ENCODE peak calls at places on chromosomes 16 and 17, in four cellular contexts. H is H1, K is HepG2, L is K562. Y is an unnamed sample.

GRCh38 chr16:23182675-23183485 is at the start of gene SCNN1G:
- DNase-seq in H (no peak), K (no peak), L (no peak), Y (peak; percentile 42)

GRCh38 chr17:17941015-17941414 is 31.2 kb downstream of the TOM1L2 start:
- DNase-seq in H (no peak), K (no peak), L (no peak), Y (no peak)

GRCh38 chr16:48434653-48435318 is 49.6 kb upstream of the SIAH1 start:
- DNase-seq in H (no peak), K (no peak), L (no peak), Y (no peak)

GRCh38 chr16:456891-457483 is 31.5 kb downstream of the RAB11FIP3 start:
- DNase-seq in H (no peak), K (no peak), L (peak; percentile 67), Y (no peak)

GRCh38 chr17:28181568-28181967 is 137.4 kb upstream of the TMEM97 start:
- DNase-seq in H (no peak), K (no peak), L (no peak), Y (no peak)

GRCh38 chr16:55240933-55241332 is 83.1 kb upstream of the IRX6 start:
- DNase-seq in H (no peak), K (no peak), L (no peak), Y (no peak)

GRCh38 chr16:23876256-23876896 is 40.6 kb downstream of the PRKCB start:
- DNase-seq in H (no peak), K (no peak), L (no peak), Y (no peak)

GRCh38 chr16:86449377-86450095 is 60.8 kb upstream of the FOXF1 start:
- DNase-seq in H (no peak), K (no peak), L (no peak), Y (no peak)

GRCh38 chr16:90018297-90019200 is 707 bp downstream of the DBNDD1 start:
- DNase-seq in H (peak; percentile 77), K (no peak), L (peak; percentile 51), Y (no peak)

GRCh38 chr16:14284930-14285541 is 213.9 kb downstream of the MRTFB start:
- DNase-seq in H (no peak), K (peak; percentile 65), L (no peak), Y (no peak)

GRCh38 chr16:12613131-12613991 is 190.3 kb downstream of the CPPED1 start:
- DNase-seq in H (no peak), K (peak; percentile 100), L (peak; percentile 66), Y (no peak)

GRCh38 chr17:21287703-21288449 is 3.4 kb downstream of the MAP2K3 start:
- DNase-seq in H (no peak), K (peak; percentile 97), L (no peak), Y (no peak)

GRCh38 chr17:65259281-65259680 is 122.1 kb downstream of the RGS9 start:
- DNase-seq in H (no peak), K (no peak), L (no peak), Y (no peak)

GRCh38 chr16:89406277-89406888 is 84.0 kb downstream of the ANKRD11 start:
- DNase-seq in H (no peak), K (no peak), L (no peak), Y (no peak)

GRCh38 chr17:50708050-50709000 is 611 bp upstream of the ANKRD40 start:
- DNase-seq in H (no peak), K (no peak), L (no peak), Y (no peak)

DNA sequence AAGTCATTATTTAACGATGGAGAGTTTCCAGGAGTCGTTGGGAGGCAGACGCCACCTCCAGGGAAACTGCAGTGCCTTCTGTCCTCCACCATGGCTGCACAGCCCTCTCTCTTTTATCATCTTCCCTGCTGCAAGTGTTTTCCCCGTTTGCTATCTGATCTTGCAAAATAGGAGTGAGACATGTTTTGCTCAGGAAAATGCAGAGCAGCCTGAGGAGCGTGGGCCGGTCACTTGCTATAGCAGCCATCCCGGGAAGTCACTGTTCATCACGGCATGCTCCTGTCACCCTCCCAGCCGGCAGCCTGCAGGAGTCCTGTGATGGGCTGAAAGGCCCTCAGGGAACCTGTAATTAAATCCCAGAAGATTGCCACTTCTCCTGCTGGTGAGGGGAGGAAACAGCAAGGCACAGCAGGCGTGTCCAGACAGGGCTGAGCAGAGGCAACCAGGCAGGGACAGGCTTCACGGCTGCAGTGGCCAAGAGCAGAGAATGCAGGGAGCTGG is 143.1 kb downstream of the GSG1L start:
- DNase-seq in H (peak; percentile 62), K (peak; percentile 22), L (no peak), Y (no peak)
- TF ChIP-seq TAF1 in H (no peak), K (no peak), L (no peak), Y (no peak)

DNA sequence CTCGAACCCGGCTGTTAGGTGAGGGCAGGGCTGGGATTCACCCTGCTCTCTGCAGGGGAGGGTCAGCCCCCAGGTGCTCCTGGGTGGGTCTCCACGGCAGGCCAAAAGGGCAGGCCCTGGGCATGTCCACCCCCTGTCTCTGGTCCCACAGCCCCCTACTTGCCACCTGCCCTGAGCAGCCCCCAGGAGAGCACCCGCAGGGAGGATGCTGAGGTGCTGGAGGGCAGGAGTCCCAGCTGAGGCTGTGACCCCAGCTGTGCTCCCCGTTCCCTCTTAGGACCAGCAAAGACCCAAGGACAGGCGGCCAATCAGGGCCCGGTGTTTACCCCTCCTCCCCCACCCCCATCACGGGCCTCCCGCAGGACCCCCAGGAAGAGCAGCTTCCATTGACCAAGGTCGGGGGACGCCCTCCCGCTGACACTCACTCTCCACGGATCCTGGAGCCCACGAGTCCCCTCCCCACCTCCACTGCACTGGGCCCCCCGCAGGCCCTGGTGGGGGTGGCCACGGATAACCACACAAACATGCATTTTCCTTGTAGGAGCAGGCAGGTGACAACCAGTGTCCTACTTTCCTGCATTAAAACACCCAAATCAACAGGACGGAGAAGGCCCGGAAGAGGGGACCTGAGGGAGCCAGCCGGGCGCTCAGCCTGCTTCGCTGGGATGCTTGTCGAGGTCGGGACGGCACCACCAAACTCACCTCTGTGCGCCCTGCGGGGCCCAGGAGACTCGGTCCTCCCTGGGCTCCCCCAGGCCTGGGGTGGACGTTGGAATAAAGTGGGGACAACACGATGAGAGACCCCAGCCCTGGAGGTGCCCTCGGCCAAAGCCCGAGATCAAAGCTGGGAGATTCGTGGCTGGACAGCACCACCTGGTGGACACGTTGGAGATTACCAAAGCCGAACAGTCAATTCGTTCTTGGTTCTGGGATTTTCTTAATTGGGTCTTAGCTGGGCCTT is 22.5 kb upstream of the ENPP7 start:
- DNase-seq in H (peak; percentile 92), K (peak; percentile 43), L (peak; percentile 66), Y (peak; percentile 81)
- TF ChIP-seq TAF1 in H (no peak), K (no peak), L (no peak), Y (no peak)

GRCh38 chr17:56274491-56274890 is 121.2 kb downstream of the ANKFN1 start:
- DNase-seq in H (no peak), K (no peak), L (no peak), Y (no peak)

GRCh38 chr17:56269998-56270397 is 116.7 kb downstream of the ANKFN1 start:
- DNase-seq in H (no peak), K (no peak), L (no peak), Y (no peak)

GRCh38 chr17:56269509-56269908 is 116.2 kb downstream of the ANKFN1 start:
- DNase-seq in H (no peak), K (no peak), L (no peak), Y (no peak)
- TF ChIP-seq TAF1 in H (no peak), K (no peak), L (no peak), Y (no peak)

DNA sequence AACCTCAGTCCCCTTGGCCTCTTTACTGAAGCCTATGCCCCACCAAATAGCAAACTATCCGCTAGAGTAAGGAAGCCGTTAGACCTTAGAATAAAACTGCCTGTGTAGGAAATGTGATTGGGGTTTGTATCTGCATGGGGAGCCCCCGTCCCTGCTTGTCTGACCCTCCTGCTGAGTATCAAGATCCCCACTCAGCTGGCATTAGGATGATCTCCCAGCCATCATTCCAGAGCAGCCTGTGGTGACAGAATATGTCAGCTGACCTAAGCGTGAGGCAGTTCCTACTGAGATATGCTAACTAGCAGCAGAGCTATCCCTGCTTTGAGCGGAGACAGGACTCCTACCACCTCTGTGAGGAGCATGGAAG is 645 bp upstream of the GFOD2 start:
- DNase-seq in H (no peak), K (peak; percentile 48), L (peak; percentile 45), Y (no peak)
- TF ChIP-seq TAF1 in H (no peak), K (no peak), L (no peak), Y (no peak)

GRCh38 chr17:76170114-76170513 is 29.1 kb upstream of the FOXJ1 start:
- DNase-seq in H (no peak), K (no peak), L (no peak), Y (no peak)

GRCh38 chr17:76164331-76164730 is 23.3 kb upstream of the FOXJ1 start:
- DNase-seq in H (no peak), K (no peak), L (no peak), Y (no peak)

GRCh38 chr17:76166168-76166567 is 25.1 kb upstream of the FOXJ1 start:
- DNase-seq in H (no peak), K (no peak), L (no peak), Y (no peak)

GRCh38 chr17:76163919-76164318 is 22.9 kb upstream of the FOXJ1 start:
- DNase-seq in H (no peak), K (no peak), L (no peak), Y (no peak)

GRCh38 chr17:76166906-76167305 is 25.9 kb upstream of the FOXJ1 start:
- DNase-seq in H (no peak), K (no peak), L (no peak), Y (no peak)
- TF ChIP-seq TAF1 in H (no peak), K (no peak), L (no peak), Y (no peak)

GRCh38 chr16:53052519-53053501 is at the start of gene CHD9NB:
- DNase-seq in H (no peak), K (peak; percentile 89), L (no peak), Y (no peak)
- TF ChIP-seq TAF1 in H (no peak), K (no peak), L (no peak), Y (no peak)

GRCh38 chr16:85356157-85356556 is 243.9 kb upstream of the CIBAR2 start:
- DNase-seq in H (no peak), K (no peak), L (no peak), Y (no peak)
- TF ChIP-seq TAF1 in H (no peak), K (no peak), L (no peak), Y (no peak)

DNA sequence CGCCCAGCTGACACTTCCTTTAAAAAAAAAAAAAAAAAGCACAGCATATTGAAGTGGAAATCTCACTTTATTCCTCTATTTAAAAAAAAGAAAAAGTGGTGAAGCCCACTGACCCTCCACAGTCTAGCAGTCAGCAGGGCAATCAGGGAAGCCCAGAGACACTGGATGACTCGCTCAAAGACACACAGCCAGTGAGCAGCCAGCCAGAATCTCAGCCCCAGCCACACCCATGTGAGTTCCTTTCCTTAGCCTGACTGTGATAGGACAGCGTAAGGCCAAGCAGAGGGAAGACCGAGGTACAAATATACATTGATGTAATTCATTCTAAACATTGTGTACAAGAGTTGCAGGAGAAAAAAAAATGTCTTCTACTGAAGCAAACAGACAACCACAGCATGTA is 22.5 kb downstream of the XPO6 start:
- DNase-seq in H (no peak), K (no peak), L (no peak), Y (no peak)
- TF ChIP-seq TAF1 in H (no peak), K (no peak), L (no peak), Y (no peak)

Y was measured in GM12891.